ENCODE peak calls at places on chromosome 17, in seven cellular contexts. M is ovary, Y is cardiac muscle cell, A is fibroblast of lung, B is IMR-90, T is mucosa of descending colon, S is mesendoderm. G is an unnamed sample. For H3K4me1, the result is how much of the 10 kb centered on the place peaks cover.

GRCh38 chr17:40175928-40176327 is 1.3 kb upstream of the RAPGEFL1 start:
- DNase-seq in Y (no peak), S (peak), T (no peak), B (no peak), A (no peak), M (no peak), G (no peak)

GRCh38 chr17:15440347-15440746 is 27.1 kb downstream of the CDRT4 start:
- DNase-seq in T (no peak), M (no peak), S (no peak), B (no peak), A (no peak), Y (no peak), G (no peak)

GRCh38 chr17:69523252-69523861 is 108.9 kb downstream of the MAP2K6 start:
- DNase-seq in S (peak), B (peak), M (peak), T (no peak), Y (peak), A (peak), G (peak)

GRCh38 chr17:2223617-2223927 is 80.0 kb downstream of the SMG6 start:
- DNase-seq in B (no peak), Y (no peak), A (no peak), M (peak), S (no peak), T (no peak), G (no peak)

GRCh38 chr17:42657824-42658588 is 1.1 kb upstream of the TUBG2 start:
- DNase-seq in T (no peak), A (no peak), M (no peak), B (no peak), Y (no peak), S (no peak), G (no peak)

GRCh38 chr17:6209829-6210228 is 139.7 kb downstream of the WSCD1 start:
- DNase-seq in Y (no peak), S (no peak), T (no peak), M (no peak), B (no peak), A (no peak), G (no peak)

GRCh38 chr17:54455251-54455868 is 445.3 kb upstream of the TOM1L1 start:
- DNase-seq in S (peak), Y (no peak), M (no peak), T (no peak), A (no peak), B (no peak), G (no peak)

GRCh38 chr17:16215002-16215272 is 397 bp downstream of the NCOR1 start:
- DNase-seq in A (peak), Y (peak), B (no peak), S (peak), M (no peak), T (peak), G (no peak)

GRCh38 chr17:12523244-12523643 is 142.4 kb upstream of the MYOCD start:
- DNase-seq in Y (no peak), S (no peak), A (no peak), T (no peak), B (no peak), M (no peak), G (no peak)

GRCh38 chr17:7884581-7885356 is 3.8 kb upstream of the CHD3 start:
- DNase-seq in B (no peak), Y (peak), S (no peak), A (no peak), M (peak), T (peak), G (no peak)

GRCh38 chr17:43402078-43402477 is 3.3 kb downstream of the ARL4D start:
- DNase-seq in A (no peak), M (no peak), B (no peak), Y (no peak), S (no peak), T (no peak), G (no peak)

GRCh38 chr17:10777890-10778289 is 26.0 kb downstream of the TMEM238L start:
- DNase-seq in S (no peak), T (no peak), M (no peak), Y (no peak), B (no peak), A (no peak), G (no peak)

GRCh38 chr17:54256530-54256929 is 433.8 kb downstream of the KIF2B start:
- DNase-seq in A (no peak), M (no peak), T (no peak), B (no peak), Y (no peak), S (peak), G (no peak)

GRCh38 chr17:74840989-74841666 is 18.6 kb downstream of the GRIN2C start:
- DNase-seq in Y (peak), A (peak), B (peak), S (peak), T (no peak), M (peak), G (no peak)

GRCh38 chr17:35212668-35213067 is 18.5 kb upstream of the SLC35G3 start:
- DNase-seq in S (no peak), A (no peak), T (no peak), Y (no peak), M (no peak), B (no peak), G (no peak)

GRCh38 chr17:35217107-35217506 is 22.9 kb upstream of the SLC35G3 start:
- DNase-seq in B (no peak), A (no peak), Y (no peak), T (no peak), M (no peak), S (no peak), G (no peak)

GRCh38 chr17:35214192-35214591 is 20.0 kb upstream of the SLC35G3 start:
- DNase-seq in S (no peak), Y (no peak), B (no peak), M (no peak), A (no peak), T (no peak), G (no peak)

GRCh38 chr17:35213412-35213925 is 19.3 kb upstream of the SLC35G3 start:
- DNase-seq in S (no peak), Y (no peak), B (no peak), A (no peak), M (no peak), T (no peak), G (no peak)

DNA sequence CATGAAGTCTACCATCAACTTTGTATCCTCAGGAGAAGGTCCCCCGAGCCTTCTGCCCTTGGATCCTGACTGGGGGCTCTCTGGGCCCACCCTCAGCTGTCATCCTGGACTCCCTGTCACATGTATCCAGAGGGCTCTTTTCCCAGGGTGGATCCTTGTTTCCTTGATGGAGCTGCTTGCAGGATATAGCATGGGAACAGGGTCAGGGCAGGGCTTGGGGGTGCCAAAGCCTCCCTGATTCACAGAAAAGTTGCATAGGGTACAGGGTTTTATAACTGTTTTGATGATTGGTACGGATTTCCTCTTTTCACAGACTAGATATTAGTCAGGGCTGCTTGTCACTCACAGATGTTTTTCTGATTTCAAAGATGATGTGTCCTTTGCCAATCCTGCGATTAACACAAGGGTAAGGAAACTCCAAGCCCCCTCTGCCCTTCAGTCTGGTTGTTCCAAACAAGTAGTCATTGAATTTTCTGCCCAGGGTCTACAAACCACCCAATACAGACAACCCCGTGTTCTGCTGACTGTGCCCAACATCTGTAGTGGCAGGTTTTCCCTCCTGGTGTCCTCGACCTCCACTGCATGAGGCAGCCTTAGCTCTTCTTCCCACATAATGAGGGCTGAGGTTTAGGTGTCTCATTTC is 20.6 kb upstream of the SLC35G3 start:
- DNase-seq in B (no peak), M (no peak), T (no peak), A (no peak), Y (no peak), S (no peak), G (no peak)
- H3K4me1 ChIP-seq in B (under half), M (under half), T (under half), A (under half), Y (under half), S (under half), G (under half)

DNA sequence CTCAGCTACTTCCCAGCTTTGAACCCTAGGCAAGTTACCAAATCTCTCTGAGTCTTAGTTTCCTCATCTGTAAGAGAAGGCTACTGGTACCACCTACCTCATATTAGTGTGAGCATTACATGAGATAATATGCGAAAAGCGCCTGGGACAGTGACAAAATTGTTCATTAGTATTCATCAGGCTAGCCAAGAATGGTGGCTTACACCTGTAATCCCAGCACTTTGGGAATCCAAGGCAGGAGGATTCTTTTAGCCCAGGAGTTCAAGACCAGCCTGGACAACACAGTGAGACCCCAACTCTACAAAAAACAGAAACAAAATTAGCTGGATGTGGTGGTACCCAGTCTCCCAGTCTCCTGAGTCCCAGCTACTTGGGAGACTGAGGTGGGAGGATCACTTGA is 3.3 kb downstream of the PLCD3 start:
- DNase-seq in S (no peak), T (no peak), A (no peak), M (no peak), B (no peak), Y (no peak), G (no peak)
- H3K4me1 ChIP-seq in S (under half), T (half or more), A (under half), M (under half), B (under half), Y (under half), G (half or more)

DNA sequence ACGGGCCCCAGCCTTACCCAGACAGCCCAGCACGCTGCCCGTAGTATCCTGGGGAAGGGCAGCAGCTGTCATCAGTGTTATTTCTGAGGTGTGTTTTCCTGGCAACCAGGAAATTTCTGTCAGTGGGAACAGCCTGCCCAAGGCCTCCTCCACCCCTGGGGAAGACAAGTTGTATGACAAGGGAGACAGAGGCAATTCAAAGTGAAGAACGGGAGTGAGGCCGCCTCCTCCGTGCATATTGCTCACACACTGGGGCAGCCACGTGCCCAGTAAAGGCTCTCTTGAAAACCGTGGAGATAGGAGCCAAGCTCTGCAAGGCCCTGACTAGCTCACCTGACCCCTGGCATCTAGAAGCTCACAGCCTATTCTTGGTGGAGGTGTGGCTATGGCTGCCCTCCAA is 57.6 kb downstream of the RAI1 start:
- DNase-seq in S (no peak), M (no peak), A (peak), B (no peak), Y (no peak), T (peak), G (no peak)
- H3K4me1 ChIP-seq in S (under half), M (under half), A (under half), B (under half), Y (under half), T (under half), G (half or more)

GRCh38 chr17:63476494-63476856 is 386 bp upstream of the ACE start:
- DNase-seq in A (peak), S (peak), T (no peak), B (no peak), M (no peak), Y (peak), G (no peak)
- H3K4me1 ChIP-seq in A (under half), S (under half), T (under half), B (under half), M (under half), Y (under half), G (under half)

GRCh38 chr17:13544755-13545154 is 57.0 kb downstream of the HS3ST3A1 start:
- DNase-seq in S (no peak), M (no peak), A (no peak), Y (no peak), T (no peak), B (peak), G (no peak)
- H3K4me1 ChIP-seq in S (under half), M (under half), A (under half), Y (under half), T (under half), B (under half), G (under half)

GRCh38 chr17:64778102-64778366 is 115.9 kb upstream of the SMURF2 start:
- DNase-seq in M (no peak), T (no peak), A (no peak), B (no peak), Y (no peak), S (no peak), G (no peak)
- H3K4me1 ChIP-seq in M (under half), T (under half), A (under half), B (under half), Y (under half), S (under half), G (under half)

GRCh38 chr17:76952402-76952801 is 84.2 kb downstream of the MGAT5B start:
- DNase-seq in B (no peak), Y (no peak), T (no peak), A (no peak), M (no peak), S (no peak), G (no peak)
- H3K4me1 ChIP-seq in B (under half), Y (under half), T (under half), A (under half), M (under half), S (under half), G (under half)

GRCh38 chr17:81026266-81027036 is 8.5 kb upstream of the BAIAP2 start:
- DNase-seq in B (no peak), T (peak), M (no peak), Y (no peak), A (no peak), S (no peak), G (no peak)
- H3K4me1 ChIP-seq in B (under half), T (under half), M (under half), Y (under half), A (under half), S (under half), G (under half)

GRCh38 chr17:78883533-78884131 is 19.4 kb downstream of the CEP295NL start:
- DNase-seq in S (peak), A (peak), Y (peak), M (peak), B (peak), T (peak), G (peak)

GRCh38 chr17:78884148-78884870 is 18.7 kb downstream of the CEP295NL start:
- DNase-seq in T (no peak), B (no peak), Y (no peak), S (peak), M (no peak), A (no peak), G (no peak)

GRCh38 chr17:78883090-78883532 is 19.9 kb downstream of the CEP295NL start:
- DNase-seq in B (peak), M (peak), S (peak), T (no peak), A (peak), Y (no peak), G (peak)

GRCh38 chr17:78884876-78885667 is 17.9 kb downstream of the CEP295NL start:
- DNase-seq in M (no peak), T (no peak), Y (no peak), S (no peak), B (no peak), A (no peak), G (no peak)

GRCh38 chr17:78882546-78883089 is 20.4 kb downstream of the CEP295NL start:
- DNase-seq in M (no peak), S (peak), T (no peak), B (no peak), Y (no peak), A (no peak), G (no peak)
- H3K4me1 ChIP-seq in M (under half), S (under half), T (under half), B (half or more), Y (under half), A (half or more), G (under half)

DNA sequence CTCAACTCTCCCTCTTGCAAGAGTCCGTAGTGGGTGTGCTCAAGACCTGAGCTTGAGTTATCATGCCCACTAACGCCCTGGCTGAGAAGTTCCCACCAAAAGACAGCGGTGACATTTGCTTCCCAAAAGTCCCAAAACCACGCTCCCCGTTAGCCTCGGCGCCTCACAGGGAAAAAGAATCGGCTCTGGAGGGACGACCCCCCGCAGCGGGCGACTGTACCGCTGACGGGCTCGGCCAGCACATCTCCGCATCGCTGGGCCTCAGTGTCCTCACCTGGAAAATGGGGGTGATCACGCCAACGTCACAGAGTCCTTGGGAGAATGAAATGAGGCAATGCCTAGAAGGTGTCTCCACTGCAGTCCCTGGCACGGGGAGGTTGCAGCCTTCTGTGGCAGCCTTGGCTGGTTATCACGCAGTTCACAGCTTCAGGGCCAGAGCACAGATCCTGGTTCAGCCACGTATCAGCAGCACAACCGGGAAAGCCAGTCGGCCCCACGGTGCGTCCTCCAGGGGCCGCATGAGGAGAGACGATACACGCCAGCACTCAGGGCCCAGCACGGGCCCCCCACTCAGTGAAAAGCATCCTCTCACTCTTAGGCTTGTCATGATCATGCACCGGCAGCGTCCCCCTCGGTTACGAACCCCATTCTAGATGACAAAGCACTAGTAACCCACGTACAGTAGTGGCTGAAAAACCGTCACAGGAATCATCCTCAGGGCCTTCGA is 32.9 kb downstream of the NXN start:
- DNase-seq in T (no peak), A (no peak), B (no peak), Y (no peak), M (no peak), S (no peak), G (no peak)
- H3K4me1 ChIP-seq in T (under half), A (under half), B (under half), Y (under half), M (under half), S (under half), G (under half)